ENCODE peak calls at places on chromosomes 1 and 21, in seven cellular contexts. F is keratinocyte, V is AG09309, Q is Calu3, I is A549, C is OCI-LY7, T is lower leg skin. L is an unnamed sample.

GRCh38 chr1:36096500-36097412 is 8.1 kb downstream of the ADPRS start:
- DNase-seq in Q (peak; percentile 37), I (no peak), V (no peak), F (no peak), C (peak; percentile 28), T (no peak), L (peak; percentile 32)

GRCh38 chr1:26790551-26790953 is 2.8 kb downstream of the PIGV start:
- DNase-seq in Q (no peak), V (no peak), C (no peak), T (no peak), I (no peak), F (no peak), L (peak; percentile 60)

GRCh38 chr1:226778657-226779058 is 39.6 kb upstream of the ITPKB start:
- DNase-seq in T (peak; percentile 22), F (peak; percentile 79), C (no peak), I (no peak), V (peak; percentile 96), Q (peak; percentile 25), L (no peak)

GRCh38 chr1:39509360-39510009 is 18.0 kb downstream of the BMP8A start:
- DNase-seq in T (no peak), C (peak; percentile 71), F (no peak), I (no peak), V (no peak), Q (no peak), L (peak; percentile 43)

GRCh38 chr21:37551406-37552355 is 185.1 kb downstream of the DYRK1A start:
- DNase-seq in F (no peak), I (no peak), V (no peak), Q (no peak), T (no peak), C (no peak), L (no peak)

GRCh38 chr1:56644941-56645662 is at the start of gene PRKAA2:
- DNase-seq in Q (peak; percentile 68), T (no peak), V (no peak), I (peak; percentile 21), C (no peak), F (no peak), L (peak; percentile 13)

GRCh38 chr1:29521438-29521715 is 285.1 kb downstream of the PTPRU start:
- DNase-seq in F (no peak), Q (no peak), C (no peak), I (no peak), T (no peak), V (no peak), L (no peak)

GRCh38 chr1:154857441-154858215 is 12.5 kb downstream of the KCNN3 start:
- DNase-seq in V (no peak), C (peak; percentile 58), Q (no peak), F (no peak), I (no peak), T (no peak), L (no peak)

GRCh38 chr1:93723733-93724270 is 42.2 kb upstream of the BCAR3 start:
- DNase-seq in V (no peak), Q (no peak), I (no peak), T (no peak), C (no peak), F (no peak), L (no peak)

GRCh38 chr1:93720931-93721614 is 39.4 kb upstream of the BCAR3 start:
- DNase-seq in C (no peak), T (no peak), I (no peak), V (no peak), F (no peak), Q (no peak), L (no peak)

GRCh38 chr1:93723101-93723500 is 41.5 kb upstream of the BCAR3 start:
- DNase-seq in F (no peak), V (no peak), Q (no peak), C (no peak), I (no peak), T (no peak), L (no peak)

GRCh38 chr1:93717639-93718038 is 36.0 kb upstream of the BCAR3 start:
- DNase-seq in C (no peak), T (no peak), I (no peak), V (no peak), F (no peak), Q (no peak), L (no peak)

DNA sequence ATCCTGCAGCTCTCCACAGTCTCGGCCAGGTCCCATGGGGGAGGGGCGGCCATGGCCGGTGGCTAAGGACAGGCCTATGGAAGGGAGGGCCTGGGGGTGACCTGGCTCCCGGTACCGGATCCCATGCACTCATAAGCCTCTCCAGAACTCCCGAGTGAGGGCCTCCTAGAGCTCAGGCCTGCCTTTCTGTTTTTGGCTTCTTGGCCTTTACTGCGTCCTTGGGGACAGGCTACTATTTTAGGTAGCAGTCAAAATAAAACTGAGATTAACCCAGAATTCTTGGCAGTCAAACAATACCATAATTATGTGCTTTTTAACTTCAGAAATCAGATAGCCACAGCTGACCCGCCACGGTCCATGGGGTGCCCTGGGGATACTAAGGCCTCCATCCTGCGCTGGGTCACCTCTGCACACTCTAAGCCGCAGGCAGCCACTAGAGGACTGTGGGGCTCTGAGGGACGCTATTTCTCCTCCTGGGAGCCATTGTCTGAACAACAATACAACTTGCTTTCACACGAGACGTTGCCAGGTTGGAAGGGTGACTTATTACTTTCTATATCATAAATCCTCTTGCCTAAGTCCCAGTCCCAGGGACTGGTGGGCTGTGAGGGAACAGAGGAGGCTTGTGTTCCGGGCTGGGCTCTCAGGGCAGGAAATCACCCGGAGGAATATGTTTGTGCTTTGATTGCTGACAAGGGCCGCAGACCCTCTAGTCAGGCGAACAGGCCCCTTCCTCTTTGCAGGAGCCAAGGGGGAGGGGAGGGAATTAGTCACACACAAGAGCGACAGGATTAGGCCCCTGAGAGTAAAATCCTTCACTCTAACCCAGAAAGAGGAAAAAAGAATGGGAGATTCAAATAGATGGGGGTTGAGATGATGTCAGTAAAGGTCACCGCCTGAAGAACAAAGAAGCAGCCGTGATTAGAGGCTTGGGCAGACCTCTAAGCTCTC is 40.7 kb upstream of the BCAR3 start:
- DNase-seq in Q (no peak), C (no peak), I (no peak), V (no peak), F (no peak), T (no peak), L (no peak)
- TF ChIP-seq CTCF in Q (no peak), C (no peak), I (no peak), V (no peak), F (no peak), T (no peak), L (no peak)

GRCh38 chr21:30251781-30252180 is 31.0 kb downstream of the KRTAP24-1 start:
- DNase-seq in I (no peak), C (no peak), Q (no peak), T (no peak), V (no peak), F (no peak), L (no peak)

GRCh38 chr21:30256100-30256499 is 26.6 kb downstream of the KRTAP24-1 start:
- DNase-seq in I (no peak), C (no peak), Q (no peak), T (no peak), F (no peak), V (no peak), L (no peak)

GRCh38 chr21:30255679-30256078 is 27.1 kb downstream of the KRTAP24-1 start:
- DNase-seq in V (no peak), I (no peak), F (no peak), Q (no peak), C (no peak), T (no peak), L (no peak)

GRCh38 chr21:30257773-30258172 is 25.0 kb downstream of the KRTAP24-1 start:
- DNase-seq in I (no peak), F (no peak), T (no peak), Q (peak; percentile 36), C (peak; percentile 13), V (no peak), L (no peak)
- TF ChIP-seq CTCF in I (no peak), F (peak; percentile 55), T (no peak), Q (no peak), C (peak; percentile 57), V (no peak), L (no peak)

GRCh38 chr1:155961937-155962336 is 16.4 kb downstream of the ARHGEF2 start:
- DNase-seq in I (peak; percentile 98), F (peak; percentile 92), T (no peak), C (no peak), Q (peak; percentile 86), V (peak; percentile 83), L (no peak)
- TF ChIP-seq CTCF in I (peak; percentile 43), F (peak; percentile 2), T (no peak), C (no peak), Q (peak; percentile 59), V (peak; percentile 53), L (no peak)

DNA sequence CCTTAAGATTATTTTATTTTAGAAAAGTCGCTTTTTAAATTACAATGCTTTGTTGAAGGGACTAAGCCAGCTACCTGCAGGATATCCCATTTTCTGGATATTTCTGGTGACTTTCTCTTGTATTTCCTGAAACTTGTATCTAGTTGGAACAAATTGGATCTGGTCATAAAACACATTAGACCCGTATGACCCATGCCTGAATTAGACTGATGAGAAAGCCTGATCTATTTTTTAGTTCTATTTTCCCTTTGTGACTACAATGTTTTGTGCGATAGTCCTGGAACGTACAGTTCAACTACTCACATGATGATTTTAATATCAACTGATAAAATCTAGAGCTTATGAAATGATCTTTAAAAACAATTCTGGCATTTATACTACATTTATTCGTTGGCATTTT is 151.8 kb downstream of the RHOU start:
- DNase-seq in I (no peak), C (no peak), V (no peak), F (no peak), Q (no peak), T (no peak), L (no peak)
- TF ChIP-seq CTCF in I (no peak), C (no peak), V (no peak), F (no peak), Q (no peak), T (no peak), L (no peak)

DNA sequence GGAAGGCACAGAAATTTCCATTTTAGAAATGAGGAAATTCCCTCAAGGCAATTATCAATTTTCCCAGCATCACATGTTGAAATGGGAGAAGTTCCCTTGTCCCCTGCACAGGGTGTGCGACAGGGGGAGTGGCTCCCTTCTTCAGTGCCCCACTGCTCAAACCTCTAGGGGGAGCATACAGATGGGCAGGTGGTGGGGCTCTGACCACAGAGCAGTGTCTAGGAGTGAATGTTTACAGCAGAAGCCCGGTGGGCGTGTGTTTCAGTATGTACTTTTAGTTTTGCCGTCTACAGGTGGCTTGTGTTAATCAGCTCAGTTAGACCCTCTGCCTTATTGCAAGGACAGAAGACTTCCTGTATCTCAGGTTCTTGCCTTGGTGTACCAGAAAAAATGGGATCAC is 493.7 kb upstream of the PLXNA2 start:
- DNase-seq in C (no peak), I (no peak), F (no peak), V (no peak), T (no peak), Q (no peak), L (no peak)
- TF ChIP-seq CTCF in C (peak; percentile 21), I (no peak), F (no peak), V (no peak), T (no peak), Q (no peak), L (no peak)

L was measured in activated CD8-positive, alpha-beta T cell treated with anti-CD3 and anti-CD28 coated beads for 36 hours.